ENCODE peak calls at places on chromosomes 12 and 14, in six cellular contexts. U is Peyer's patch, X is A549, H is tibial nerve, I is thyroid gland, V is uterus. W is an unnamed sample.

GRCh38 chr14:52025310-52025709 is 36.0 kb downstream of the RTRAF start:
- DNase-seq in U (no peak), X (no peak), H (no peak), I (no peak), V (no peak), W (no peak)

GRCh38 chr14:39102265-39102968 is 618 bp downstream of the SEC23A start:
- DNase-seq in U (no peak), X (peak), H (no peak), I (peak), V (no peak), W (no peak)

GRCh38 chr12:54750-55535 is 11.6 kb upstream of the IQSEC3 start:
- DNase-seq in U (no peak), X (no peak), H (no peak), I (no peak), V (no peak), W (no peak)

GRCh38 chr14:74514471-74514932 is 20.9 kb downstream of the ISCA2 start:
- DNase-seq in U (no peak), X (no peak), H (peak), I (peak), V (peak), W (peak)

GRCh38 chr12:130526813-130527212 is 189.1 kb downstream of the PIWIL1 start:
- DNase-seq in U (no peak), X (peak), H (no peak), I (peak), V (no peak), W (no peak)

GRCh38 chr12:31387466-31387865 is 61.5 kb upstream of the SINHCAF start:
- DNase-seq in U (no peak), X (no peak), H (no peak), I (no peak), V (no peak), W (no peak)

GRCh38 chr14:21063479-21063878 is 5.9 kb downstream of the RNASE8 start:
- DNase-seq in U (no peak), X (no peak), H (peak), I (peak), V (no peak), W (no peak)

GRCh38 chr12:12470751-12471300 is 91.8 kb downstream of the DUSP16 start:
- DNase-seq in U (no peak), X (no peak), H (no peak), I (no peak), V (no peak), W (no peak)

GRCh38 chr14:95507174-95507573 is 9.3 kb downstream of the SYNE3 start:
- DNase-seq in U (no peak), X (no peak), H (peak), I (peak), V (peak), W (peak)

GRCh38 chr12:76666272-76666845 is 97.6 kb upstream of the ZDHHC17 start:
- DNase-seq in U (no peak), X (no peak), H (no peak), I (no peak), V (no peak), W (no peak)

GRCh38 chr14:84496677-84497076 is 1033.3 kb upstream of the FLRT2 start:
- DNase-seq in U (no peak), X (no peak), H (no peak), I (no peak), V (no peak), W (no peak)

GRCh38 chr12:34393821-34394150 is 371.5 kb downstream of the ALG10 start:
- DNase-seq in U (no peak), X (no peak), H (no peak), I (no peak), V (no peak), W (peak)

GRCh38 chr12:57237952-57238853 is 8.7 kb downstream of the SHMT2 start:
- DNase-seq in U (peak), X (no peak), H (no peak), I (no peak), V (no peak), W (no peak)

GRCh38 chr12:27821259-27821973 is 41.4 kb upstream of the MANSC4 start:
- DNase-seq in U (peak), X (peak), H (peak), I (peak), V (peak), W (no peak)

GRCh38 chr12:100955139-100955538 is 160.6 kb downstream of the ANO4 start:
- DNase-seq in U (no peak), X (no peak), H (no peak), I (no peak), V (no peak), W (no peak)

GRCh38 chr14:105378873-105379685 is 19.3 kb upstream of the TEX22 start:
- DNase-seq in U (no peak), X (no peak), H (no peak), I (no peak), V (no peak), W (no peak)

GRCh38 chr12:18123707-18124106 is 33.7 kb upstream of the RERGL start:
- DNase-seq in U (no peak), X (no peak), H (no peak), I (no peak), V (no peak), W (no peak)

GRCh38 chr14:35193161-35193560 is 70.8 kb downstream of the PRORP start:
- DNase-seq in U (no peak), X (no peak), H (no peak), I (no peak), V (no peak), W (no peak)

GRCh38 chr12:90836689-90837088 is 118.3 kb downstream of the CCER1 start:
- DNase-seq in U (no peak), X (no peak), H (no peak), I (no peak), V (peak), W (no peak)

GRCh38 chr12:96261557-96261956 is 67.4 kb downstream of the ELK3 start:
- DNase-seq in U (no peak), X (no peak), H (no peak), I (no peak), V (no peak), W (no peak)

GRCh38 chr12:1583421-1584078 is 10.8 kb downstream of the FBXL14 start:
- DNase-seq in U (peak), X (peak), H (peak), I (peak), V (peak), W (peak)

GRCh38 chr14:22848391-22849164 is 12.2 kb downstream of the MMP14 start:
- DNase-seq in U (no peak), X (no peak), H (peak), I (peak), V (peak), W (peak)

GRCh38 chr14:21923820-21924219 is 250.2 kb upstream of the OR4E1 start:
- DNase-seq in U (peak), X (no peak), H (no peak), I (no peak), V (no peak), W (no peak)

GRCh38 chr14:74616507-74616906 is 4.5 kb upstream of the LTBP2 start:
- DNase-seq in U (no peak), X (peak), H (no peak), I (no peak), V (no peak), W (no peak)

GRCh38 chr14:22883191-22883976 is at the start of gene REM2:
- DNase-seq in U (no peak), X (no peak), H (no peak), I (no peak), V (no peak), W (peak)

GRCh38 chr14:93941293-93941910 is 14.3 kb downstream of the FAM181A start:
- DNase-seq in U (no peak), X (no peak), H (no peak), I (no peak), V (no peak), W (no peak)

GRCh38 chr14:74698894-74699293 is 14.0 kb downstream of the AREL1 start:
- DNase-seq in U (no peak), X (no peak), H (no peak), I (no peak), V (no peak), W (no peak)

GRCh38 chr14:92426237-92426636 is 87.3 kb upstream of the RIN3 start:
- DNase-seq in U (no peak), X (no peak), H (no peak), I (no peak), V (no peak), W (no peak)

GRCh38 chr14:68685419-68686211 is 107.3 kb downstream of the ZFP36L1 start:
- DNase-seq in U (peak), X (no peak), H (no peak), I (peak), V (peak), W (no peak)

GRCh38 chr12:29039013-29039412 is 110.1 kb upstream of the FAR2 start:
- DNase-seq in U (no peak), X (no peak), H (no peak), I (no peak), V (no peak), W (no peak)

GRCh38 chr14:100731011-100731670 is 4.4 kb downstream of the DLK1 start:
- DNase-seq in U (no peak), X (no peak), H (no peak), I (no peak), V (no peak), W (no peak)

GRCh38 chr12:108689314-108690190 is 41.8 kb downstream of the CORO1C start:
- DNase-seq in U (no peak), X (peak), H (no peak), I (no peak), V (no peak), W (no peak)

GRCh38 chr14:102985665-102986064 is 63.2 kb downstream of the AMN start:
- DNase-seq in U (peak), X (no peak), H (no peak), I (no peak), V (no peak), W (no peak)

GRCh38 chr12:120064054-120064940 is 52.3 kb downstream of the RAB35 start:
- DNase-seq in U (no peak), X (no peak), H (no peak), I (no peak), V (no peak), W (no peak)

DNA sequence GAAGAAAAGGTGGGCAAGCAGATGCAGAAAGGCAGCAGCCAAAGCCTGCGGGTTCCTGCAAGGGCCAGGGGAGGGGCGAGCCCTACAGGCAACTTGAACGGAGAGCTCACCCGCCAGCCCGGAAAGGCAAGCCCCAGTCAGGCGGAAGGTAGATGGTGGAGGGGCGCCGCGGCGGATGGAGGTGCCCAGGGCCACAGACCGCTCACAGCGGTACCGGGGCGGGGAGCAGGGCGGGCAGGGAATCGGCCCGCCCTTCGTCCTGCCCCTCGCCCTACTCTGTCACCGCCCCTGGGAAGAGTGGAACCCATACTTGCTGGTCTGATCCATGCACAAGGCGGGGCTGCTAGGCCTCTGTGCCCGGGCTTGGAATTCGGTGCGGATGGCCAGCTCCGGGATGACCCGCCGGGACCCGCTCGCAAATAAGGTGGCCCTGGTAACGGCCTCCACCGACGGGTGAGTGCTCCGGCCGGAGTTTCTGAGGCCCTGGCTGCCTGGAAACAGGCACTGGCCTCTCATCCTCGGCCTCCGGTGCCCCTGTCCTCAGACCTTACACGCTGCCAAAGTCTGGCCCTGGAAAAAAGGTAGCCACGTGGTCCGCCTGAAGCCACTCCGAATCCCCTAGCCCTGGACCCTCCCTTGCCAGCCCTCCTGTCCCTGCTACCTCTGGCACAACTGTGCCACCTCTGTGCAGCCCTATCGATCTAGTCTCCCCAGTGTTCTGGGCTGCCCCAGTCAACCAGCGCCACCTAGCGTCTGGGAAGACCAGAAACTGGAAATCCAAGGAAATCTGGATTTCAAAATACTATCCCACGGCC is at the start of gene DHRS4:
- DNase-seq in U (peak), X (peak), H (peak), I (peak), V (peak), W (peak)
- TF ChIP-seq POLR2A in U (peak), X (peak), H (peak), I (peak), V (no peak), W (peak)

DNA sequence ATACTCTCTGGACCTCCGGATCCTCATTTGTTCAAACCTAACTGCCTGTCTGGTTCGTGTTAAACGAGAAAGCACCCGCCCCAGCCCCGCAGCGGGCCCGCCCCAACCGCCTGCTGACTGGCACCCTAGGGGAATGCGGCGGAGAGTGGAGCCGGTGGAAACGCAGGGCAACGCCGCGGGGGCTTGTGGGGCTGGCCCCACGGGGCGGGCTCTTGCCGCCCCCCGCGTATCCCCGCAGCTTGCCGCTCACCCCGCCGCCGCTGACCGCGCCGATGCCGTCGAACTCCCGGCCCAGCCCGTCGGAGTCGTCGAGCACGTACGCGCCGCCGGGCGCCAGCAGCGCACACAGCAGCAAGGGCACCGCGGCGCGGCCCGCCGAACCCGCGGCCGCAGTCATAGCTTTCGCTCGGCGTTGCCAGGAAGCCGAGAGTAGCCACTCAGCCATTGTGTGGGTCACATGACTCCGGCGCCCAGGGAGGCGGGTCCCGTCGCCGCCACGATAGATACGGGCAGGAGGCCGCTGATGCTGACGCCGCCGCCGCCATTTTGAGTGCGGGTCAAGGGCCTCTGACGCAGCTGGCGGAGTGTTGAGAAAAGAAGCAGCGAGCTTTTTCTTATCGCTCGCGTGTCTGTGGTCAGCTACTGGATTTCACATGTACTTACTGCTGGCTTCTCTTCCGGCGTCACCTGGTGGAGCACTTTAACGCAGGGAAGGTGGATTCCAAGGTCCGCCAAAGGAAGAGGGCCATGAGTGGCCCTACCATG is at the start of gene GALC:
- DNase-seq in U (peak), X (peak), H (peak), I (peak), V (peak), W (peak)
- H3K27ac ChIP-seq in U (peak), X (peak), H (peak), I (peak), V (peak), W (peak)

DNA sequence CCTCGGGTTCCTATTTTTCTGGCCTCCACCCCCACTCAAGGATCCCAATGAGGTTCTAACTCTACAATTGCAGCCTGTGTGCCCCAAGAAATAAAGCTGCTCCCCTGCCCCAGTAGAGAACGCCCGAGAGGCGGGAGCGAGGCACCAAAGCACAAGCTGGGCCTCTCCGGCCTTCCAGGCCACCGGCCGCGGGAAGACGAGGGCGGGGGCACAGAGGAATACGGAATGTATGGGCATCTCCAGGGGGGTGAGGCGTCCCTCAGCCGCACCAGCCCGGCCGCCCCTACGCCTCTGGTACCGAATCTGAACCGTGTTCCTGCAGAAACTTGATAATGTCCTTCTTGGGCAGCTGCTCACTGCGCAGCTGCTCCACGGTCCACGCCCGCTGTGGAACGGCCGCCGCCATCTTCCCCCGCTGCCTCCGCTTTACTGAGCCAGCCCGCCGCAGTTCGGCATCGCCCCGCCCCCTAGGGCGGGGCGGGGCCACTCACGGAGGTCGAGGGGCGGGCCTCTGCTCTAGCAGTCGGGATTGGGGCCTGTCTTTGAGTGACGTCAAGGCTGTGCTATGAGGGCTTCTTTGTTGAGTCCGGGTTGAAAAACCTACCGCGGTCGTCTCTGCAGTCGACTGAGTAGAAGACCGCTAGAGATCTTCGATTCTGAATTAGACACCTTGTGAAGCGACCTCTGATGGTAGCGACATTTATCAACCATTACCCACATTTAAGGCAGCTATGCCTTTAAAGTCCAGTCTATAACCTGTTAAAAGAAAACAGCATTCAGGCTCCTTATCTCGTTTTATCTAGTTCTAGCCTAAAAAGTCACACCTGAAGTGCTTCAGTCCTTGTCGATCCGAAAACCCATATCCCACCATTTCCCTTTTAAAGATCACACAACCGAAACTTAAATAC is at the start of gene FKBP3:
- DNase-seq in U (peak), X (peak), H (peak), I (peak), V (peak), W (peak)
- TF ChIP-seq POLR2A in U (peak), X (peak), H (peak), I (peak), V (peak), W (peak)

DNA sequence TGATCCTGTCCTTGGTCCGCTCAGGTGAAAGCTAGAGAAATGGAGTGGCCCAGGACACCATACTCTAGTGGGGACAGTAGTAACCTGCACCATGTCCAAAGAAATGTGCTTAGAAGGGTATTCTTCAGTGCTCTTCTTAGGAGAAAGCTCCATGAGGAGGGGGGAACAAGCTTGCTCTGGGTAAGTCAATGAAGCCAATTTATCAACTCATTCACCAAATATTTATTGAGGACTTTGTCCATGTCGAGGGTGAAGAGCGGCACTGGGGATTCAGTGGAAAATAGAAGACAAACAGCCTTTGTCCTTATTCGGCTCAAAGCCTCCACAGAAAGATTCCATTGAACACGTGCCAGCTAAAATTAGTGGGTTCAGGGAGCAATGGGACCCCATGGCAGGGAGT is 677.8 kb downstream of the BCL11B start:
- DNase-seq in U (no peak), X (no peak), H (no peak), I (no peak), V (no peak), W (no peak)
- H3K27ac ChIP-seq in U (no peak), X (no peak), H (no peak), I (no peak), V (no peak), W (no peak)